ENCODE peak calls at places on chromosome 19, in nine cellular contexts. U is aorta; H is erythroblast; J is stimulated activated CD8-positive, alpha-beta memory T cell treated with anti-CD3 and anti-CD28 coated beads, Interleukin-7, amount 100 ng/mL, for 1 hour; C is NCI-H446; S is T-helper 2 cell; R is upper lobe of right lung; N is NCI-H345; B is NCI-H748 treated with DMSO at 0.1 percent for 48 hours. Y is an unnamed sample.

GRCh38 chr19:7679771-7680605 is 645 bp upstream of the TRAPPC5 start:
- DNase-seq in R (no peak), J (no peak), B (no peak), U (no peak), C (no peak), N (no peak), S (no peak), H (no peak), Y (no peak)

GRCh38 chr19:611506-611869 is 21.8 kb downstream of the HCN2 start:
- DNase-seq in U (no peak), N (no peak), S (peak; percentile 67), H (no peak), J (no peak), C (no peak), B (no peak), R (no peak), Y (peak; percentile 67)

GRCh38 chr19:2271516-2272103 is 10.4 kb downstream of the PEAK3 start:
- DNase-seq in H (no peak), R (peak; percentile 67), B (no peak), J (no peak), S (no peak), N (no peak), C (no peak), U (no peak), Y (peak; percentile 48)

GRCh38 chr19:51783373-51783772 is 11.6 kb upstream of the FPR3 start:
- DNase-seq in J (no peak), R (no peak), H (no peak), S (no peak), C (no peak), U (no peak), B (no peak), N (no peak), Y (no peak)

GRCh38 chr19:11347546-11347945 is 1.2 kb downstream of the CCDC159 start:
- DNase-seq in N (no peak), S (no peak), B (no peak), H (no peak), R (no peak), U (no peak), C (no peak), J (no peak), Y (no peak)

GRCh38 chr19:5352229-5352763 is 11.7 kb upstream of the PTPRS start:
- DNase-seq in H (no peak), N (no peak), J (no peak), C (no peak), R (no peak), S (no peak), B (no peak), U (no peak), Y (no peak)

GRCh38 chr19:5083547-5083965 is 114.6 kb downstream of the KDM4B start:
- DNase-seq in U (peak; percentile 83), H (no peak), R (no peak), B (no peak), C (no peak), N (no peak), S (no peak), J (no peak), Y (no peak)

GRCh38 chr19:46609511-46610412 is 8.6 kb downstream of the CALM3 start:
- DNase-seq in U (peak; percentile 62), N (no peak), H (no peak), B (no peak), R (peak; percentile 40), J (no peak), S (no peak), C (no peak), Y (no peak)

GRCh38 chr19:11538232-11539036 is at the start of gene CNN1:
- DNase-seq in S (no peak), N (no peak), H (peak; percentile 65), J (no peak), R (no peak), B (no peak), C (no peak), U (peak; percentile 95), Y (no peak)

GRCh38 chr19:56538254-56538760 is 441 bp upstream of the ZFP28 start:
- DNase-seq in N (peak; percentile 87), R (peak; percentile 96), J (peak; percentile 66), S (peak; percentile 78), B (peak; percentile 92), U (peak; percentile 97), H (peak; percentile 35), C (peak; percentile 69), Y (peak; percentile 41)

GRCh38 chr19:39497850-39498261 is 891 bp upstream of the DLL3 start:
- DNase-seq in J (no peak), U (no peak), S (no peak), R (no peak), C (no peak), B (peak; percentile 96), N (peak; percentile 97), H (peak; percentile 38), Y (no peak)

GRCh38 chr19:30664358-30665058 is 292.3 kb downstream of the ZNF536 start:
- DNase-seq in J (no peak), U (peak; percentile 15), C (no peak), B (peak; percentile 29), S (no peak), N (no peak), R (no peak), H (no peak), Y (no peak)

GRCh38 chr19:1807695-1808394 is 4.2 kb downstream of the ATP8B3 start:
- DNase-seq in R (no peak), J (no peak), C (no peak), U (no peak), N (peak; percentile 17), S (no peak), B (no peak), H (no peak), Y (no peak)

GRCh38 chr19:21221653-21222052 is 79.8 kb downstream of the ZNF431 start:
- DNase-seq in B (no peak), J (no peak), U (no peak), H (no peak), N (no peak), R (no peak), C (no peak), S (no peak), Y (no peak)

GRCh38 chr19:4136680-4137088 is 12.8 kb upstream of the MAP2K2 start:
- DNase-seq in B (no peak), H (no peak), R (no peak), U (no peak), S (no peak), C (no peak), J (no peak), N (no peak), Y (no peak)

Y was measured in GM04503.